ENCODE peak calls at places on chromosomes 12 and 14, in nine cellular contexts. W is HL-60; J is pancreas; Q is CD4-positive, alpha-beta T cell; P is sigmoid colon; B is lower leg skin; I is Calu3; M is transverse colon; H is right atrium auricular region. C is an unnamed sample.

GRCh38 chr12:93156091-93156490 is 221.6 kb upstream of the NUDT4 start:
- DNase-seq in W (no peak), J (no peak), Q (no peak), P (no peak), B (no peak), I (no peak), M (no peak), H (no peak), C (no peak)

GRCh38 chr14:92729632-92730358 is 18.6 kb downstream of the LGMN start:
- DNase-seq in W (peak), J (no peak), Q (no peak), P (no peak), B (no peak), I (no peak), M (no peak), H (no peak), C (no peak)

GRCh38 chr12:78457951-78458350 is 406.6 kb upstream of the SYT1 start:
- DNase-seq in W (no peak), J (no peak), Q (no peak), P (no peak), B (no peak), I (no peak), M (no peak), H (no peak), C (no peak)

GRCh38 chr12:120262852-120263724 is 2.4 kb downstream of the PXN start:
- DNase-seq in W (no peak), J (peak), Q (no peak), P (peak), B (no peak), I (no peak), M (no peak), H (no peak), C (no peak)

GRCh38 chr14:24700511-24700910 is 66.5 kb upstream of the GZMB start:
- DNase-seq in W (no peak), J (no peak), Q (no peak), P (no peak), B (no peak), I (no peak), M (no peak), H (no peak), C (no peak)

GRCh38 chr12:124927325-124928094 is 13.1 kb upstream of the UBC start:
- DNase-seq in W (peak), J (peak), Q (peak), P (peak), B (peak), I (peak), M (peak), H (peak), C (peak)

GRCh38 chr12:120928864-120929652 is 24.9 kb upstream of the SPPL3 start:
- DNase-seq in W (no peak), J (no peak), Q (no peak), P (no peak), B (peak), I (peak), M (peak), H (no peak), C (no peak)

GRCh38 chr12:118982308-118982707 is 967 bp downstream of the SRRM4 start:
- DNase-seq in W (no peak), J (no peak), Q (no peak), P (no peak), B (no peak), I (no peak), M (no peak), H (no peak), C (no peak)

GRCh38 chr12:101019667-101020066 is 190.4 kb downstream of the SLC5A8 start:
- DNase-seq in W (no peak), J (no peak), Q (no peak), P (no peak), B (no peak), I (no peak), M (no peak), H (no peak), C (no peak)

GRCh38 chr12:27193106-27193505 is 51.0 kb upstream of the STK38L start:
- DNase-seq in W (no peak), J (no peak), Q (no peak), P (no peak), B (no peak), I (no peak), M (no peak), H (no peak), C (no peak)

GRCh38 chr12:91272456-91273063 is 89.9 kb upstream of the DCN start:
- DNase-seq in W (no peak), J (no peak), Q (no peak), P (peak), B (peak), I (no peak), M (peak), H (peak), C (no peak)

GRCh38 chr14:51283402-51283825 is 43.4 kb downstream of the TMX1 start:
- DNase-seq in W (no peak), J (no peak), Q (no peak), P (no peak), B (no peak), I (peak), M (no peak), H (no peak), C (no peak)

GRCh38 chr12:71069317-71069716 is 88.5 kb downstream of the TSPAN8 start:
- DNase-seq in W (no peak), J (no peak), Q (no peak), P (no peak), B (no peak), I (no peak), M (no peak), H (no peak), C (no peak)

GRCh38 chr12:24561882-24562760 is 386.8 kb downstream of the BCAT1 start:
- DNase-seq in W (no peak), J (peak), Q (no peak), P (peak), B (peak), I (peak), M (peak), H (peak), C (peak)

GRCh38 chr14:91883770-91884169 is 16.4 kb upstream of the TC2N start:
- DNase-seq in W (no peak), J (no peak), Q (no peak), P (peak), B (peak), I (no peak), M (no peak), H (peak), C (no peak)

GRCh38 chr14:80607430-80608200 is 333.9 kb downstream of the CEP128 start:
- DNase-seq in W (no peak), J (no peak), Q (no peak), P (no peak), B (no peak), I (no peak), M (no peak), H (no peak), C (no peak)

GRCh38 chr12:107361970-107362369 is 268.6 kb upstream of the CRY1 start:
- DNase-seq in W (no peak), J (no peak), Q (no peak), P (no peak), B (no peak), I (no peak), M (no peak), H (no peak), C (no peak)

GRCh38 chr12:4271433-4272013 is 2.0 kb upstream of the CCND2 start:
- DNase-seq in W (peak), J (no peak), Q (no peak), P (no peak), B (no peak), I (no peak), M (no peak), H (no peak), C (no peak)

GRCh38 chr14:95523818-95524448 is 7.5 kb upstream of the SYNE3 start:
- DNase-seq in W (peak), J (no peak), Q (no peak), P (no peak), B (no peak), I (peak), M (peak), H (peak), C (no peak)

GRCh38 chr12:115660211-115660805 is 617.2 kb downstream of the MED13L start:
- DNase-seq in W (no peak), J (no peak), Q (no peak), P (no peak), B (peak), I (no peak), M (peak), H (peak), C (no peak)

GRCh38 chr14:93582516-93582915 is 151.8 kb downstream of the UNC79 start:
- DNase-seq in W (no peak), J (no peak), Q (no peak), P (no peak), B (no peak), I (no peak), M (no peak), H (no peak), C (no peak)

GRCh38 chr14:30849983-30850382 is 24.4 kb upstream of the COCH start:
- DNase-seq in W (no peak), J (no peak), Q (no peak), P (no peak), B (no peak), I (no peak), M (no peak), H (no peak), C (no peak)

GRCh38 chr12:105142259-105142658 is 34.7 kb downstream of the WASHC4 start:
- DNase-seq in W (no peak), J (no peak), Q (no peak), P (no peak), B (no peak), I (no peak), M (no peak), H (no peak), C (no peak)

GRCh38 chr12:108839011-108839889 is 18.1 kb downstream of the SSH1 start:
- DNase-seq in W (no peak), J (no peak), Q (no peak), P (peak), B (no peak), I (no peak), M (no peak), H (peak), C (no peak)

GRCh38 chr12:1605129-1606020 is 11.0 kb upstream of the FBXL14 start:
- DNase-seq in W (peak), J (peak), Q (peak), P (peak), B (peak), I (peak), M (peak), H (peak), C (no peak)

GRCh38 chr14:103733651-103734050 is 18.0 kb downstream of the ZFYVE21 start:
- DNase-seq in W (no peak), J (no peak), Q (no peak), P (peak), B (no peak), I (no peak), M (no peak), H (no peak), C (no peak)

GRCh38 chr14:89000007-89000942 is 175.8 kb downstream of the TTC8 start:
- DNase-seq in W (peak), J (no peak), Q (no peak), P (no peak), B (peak), I (peak), M (peak), H (no peak), C (no peak)

GRCh38 chr12:12684375-12685106 is 11.4 kb downstream of the GPR19 start:
- DNase-seq in W (peak), J (no peak), Q (no peak), P (no peak), B (no peak), I (peak), M (no peak), H (no peak), C (no peak)

GRCh38 chr12:81758421-81759214 is 532 bp downstream of the PPFIA2 start:
- DNase-seq in W (no peak), J (peak), Q (no peak), P (peak), B (no peak), I (peak), M (no peak), H (no peak), C (peak)

GRCh38 chr14:71474291-71474690 is 457.9 kb upstream of the RGS6 start:
- DNase-seq in W (no peak), J (no peak), Q (no peak), P (no peak), B (no peak), I (no peak), M (no peak), H (no peak), C (no peak)

GRCh38 chr14:89296281-89296745 is 120.7 kb downstream of the FOXN3 start:
- DNase-seq in W (no peak), J (no peak), Q (no peak), P (no peak), B (no peak), I (no peak), M (no peak), H (no peak), C (no peak)

GRCh38 chr12:109758406-109759075 is 44.9 kb downstream of the FAM222A start:
- DNase-seq in W (no peak), J (peak), Q (peak), P (peak), B (no peak), I (no peak), M (peak), H (no peak), C (peak)

GRCh38 chr14:95196268-95196667 is 38.9 kb upstream of the DICER1 start:
- DNase-seq in W (peak), J (no peak), Q (no peak), P (no peak), B (no peak), I (no peak), M (no peak), H (no peak), C (no peak)

GRCh38 chr12:4506870-4507269 is 31.8 kb upstream of the RAD51AP1 start:
- DNase-seq in W (no peak), J (no peak), Q (no peak), P (no peak), B (no peak), I (no peak), M (no peak), H (no peak), C (no peak)

GRCh38 chr12:6958609-6959375 is 7.6 kb downstream of the PTPN6 start:
- DNase-seq in W (peak), J (peak), Q (peak), P (peak), B (no peak), I (no peak), M (peak), H (no peak), C (no peak)

DNA sequence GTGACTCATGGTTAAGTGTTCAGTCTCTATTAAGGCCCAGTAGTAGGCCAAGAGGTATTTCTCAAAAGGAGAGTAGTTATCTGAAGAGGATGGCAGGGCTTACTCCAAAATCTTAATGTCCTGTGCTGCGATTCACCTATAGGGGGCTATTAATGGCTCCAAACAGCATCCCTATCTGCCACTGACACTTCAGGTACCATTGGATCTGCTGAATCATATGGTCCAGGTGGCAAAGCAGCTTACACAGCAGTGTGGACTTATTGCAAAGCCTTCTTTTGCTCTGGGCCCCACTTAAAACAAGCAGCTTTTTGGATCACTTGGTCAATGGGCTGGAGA is 60.8 kb upstream of the ATP2B1 start:
- DNase-seq in W (no peak), J (no peak), Q (no peak), P (no peak), B (no peak), I (no peak), M (no peak), H (no peak), C (no peak)
- TF ChIP-seq CTCF in W (no peak), J (no peak), Q (no peak), P (no peak), B (no peak), I (no peak), M (no peak), H (no peak), C (no peak)

GRCh38 chr12:88225776-88226175 is 83.7 kb downstream of the TMTC3 start:
- DNase-seq in W (peak), J (no peak), Q (no peak), P (no peak), B (no peak), I (no peak), M (no peak), H (no peak), C (no peak)

GRCh38 chr12:88223519-88223918 is 81.4 kb downstream of the TMTC3 start:
- DNase-seq in W (no peak), J (no peak), Q (no peak), P (no peak), B (no peak), I (no peak), M (no peak), H (no peak), C (no peak)

GRCh38 chr12:88227263-88227662 is 85.2 kb downstream of the TMTC3 start:
- DNase-seq in W (peak), J (no peak), Q (no peak), P (no peak), B (no peak), I (no peak), M (no peak), H (no peak), C (no peak)

GRCh38 chr12:88228720-88229119 is 86.6 kb downstream of the TMTC3 start:
- DNase-seq in W (no peak), J (no peak), Q (no peak), P (no peak), B (no peak), I (no peak), M (no peak), H (no peak), C (no peak)

GRCh38 chr12:88227871-88228270 is 85.8 kb downstream of the TMTC3 start:
- DNase-seq in W (no peak), J (no peak), Q (no peak), P (no peak), B (no peak), I (no peak), M (no peak), H (no peak), C (no peak)
- TF ChIP-seq CTCF in W (no peak), J (no peak), Q (no peak), P (no peak), B (no peak), I (no peak), M (no peak), H (no peak), C (no peak)

GRCh38 chr12:48717252-48717695 is 767 bp upstream of the CCNT1 start:
- DNase-seq in W (no peak), J (no peak), Q (no peak), P (no peak), B (no peak), I (no peak), M (no peak), H (peak), C (no peak)

GRCh38 chr12:48716168-48716492 is 377 bp downstream of the CCNT1 start:
- DNase-seq in W (no peak), J (no peak), Q (no peak), P (no peak), B (no peak), I (no peak), M (no peak), H (no peak), C (peak)

GRCh38 chr12:48712209-48712608 is 4.3 kb downstream of the CCNT1 start:
- DNase-seq in W (no peak), J (no peak), Q (no peak), P (no peak), B (no peak), I (no peak), M (no peak), H (peak), C (no peak)

GRCh38 chr12:48716493-48717251 is at the start of gene CCNT1:
- DNase-seq in W (peak), J (peak), Q (peak), P (peak), B (peak), I (peak), M (peak), H (peak), C (peak)
- TF ChIP-seq CTCF in W (no peak), J (no peak), Q (no peak), P (peak), B (no peak), I (no peak), M (peak), H (peak), C (peak)

DNA sequence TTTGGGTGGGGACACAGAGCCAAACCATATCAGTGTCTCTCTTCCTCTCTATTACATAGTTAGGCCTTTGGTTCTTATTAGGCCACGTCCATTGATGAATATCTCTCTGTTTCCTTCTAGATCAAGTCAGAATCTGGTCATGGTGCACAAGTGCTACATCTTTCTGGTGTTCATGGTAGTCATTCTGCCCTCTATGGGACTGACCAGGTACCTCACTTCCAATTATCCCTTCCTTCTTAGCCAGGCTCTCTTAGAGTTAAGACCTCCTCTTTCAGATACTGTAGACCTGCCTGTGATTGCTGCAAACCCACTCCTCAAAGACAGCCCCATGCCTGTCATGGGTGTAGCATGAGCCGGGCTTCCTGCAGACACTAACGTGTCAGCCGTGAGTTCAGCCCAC is 25.2 kb downstream of the NGB start:
- DNase-seq in W (no peak), J (no peak), Q (no peak), P (no peak), B (no peak), I (no peak), M (no peak), H (no peak), C (no peak)
- TF ChIP-seq CTCF in W (no peak), J (no peak), Q (no peak), P (no peak), B (no peak), I (no peak), M (no peak), H (no peak), C (peak)

C was measured in type B pancreatic cell.